ENCODE peak calls at places on chromosomes 5 and 9, in nine cellular contexts. C, Q, V, Y, R, W, B, A and N are unnamed samples.

GRCh38 chr5:176793736-176794135 is 16.6 kb upstream of the UNC5A start:
- DNase-seq in Q (no peak), R (no peak), A (no peak), B (no peak), V (no peak), C (no peak), Y (no peak), W (no peak), N (no peak)

GRCh38 chr9:68500457-68501158 is 40.1 kb downstream of the TMEM252 start:
- DNase-seq in R (peak), B (no peak), C (no peak), V (no peak), Y (peak), W (no peak), A (no peak), Q (no peak), N (no peak)

GRCh38 chr5:141714542-141715303 is 32.7 kb upstream of the ARAP3 start:
- DNase-seq in W (no peak), R (no peak), Q (peak), Y (no peak), B (no peak), C (no peak), A (no peak), V (peak), N (no peak)

GRCh38 chr5:131899686-131900085 is 45.8 kb downstream of the MEIKIN start:
- DNase-seq in Y (no peak), B (no peak), A (no peak), C (no peak), R (peak), Q (no peak), W (no peak), V (no peak), N (no peak)

GRCh38 chr5:87002485-87002884 is 265.2 kb upstream of the RASA1 start:
- DNase-seq in V (no peak), W (no peak), B (no peak), R (no peak), Q (peak), A (no peak), C (no peak), Y (no peak), N (no peak)

GRCh38 chr5:33332804-33333203 is 108.0 kb upstream of the TARS1 start:
- DNase-seq in Y (no peak), A (no peak), W (no peak), R (no peak), B (no peak), V (no peak), Q (no peak), C (no peak), N (no peak)

GRCh38 chr5:19886123-19886921 is 101.7 kb downstream of the CDH18 start:
- DNase-seq in V (no peak), C (no peak), A (no peak), Q (peak), B (no peak), R (peak), Y (peak), W (no peak), N (no peak)

GRCh38 chr5:20000416-20000815 is 12.4 kb upstream of the CDH18 start:
- DNase-seq in C (no peak), Q (no peak), B (no peak), R (no peak), Y (no peak), A (no peak), W (no peak), V (no peak), N (no peak)

GRCh38 chr9:74102702-74103101 is 394.4 kb upstream of the RORB start:
- DNase-seq in C (no peak), Q (no peak), V (no peak), R (no peak), A (no peak), Y (no peak), B (no peak), W (no peak), N (no peak)

GRCh38 chr5:147081256-147081872 is 153.5 kb upstream of the STK32A start:
- DNase-seq in V (no peak), B (no peak), Y (no peak), W (no peak), R (no peak), A (peak), C (no peak), Q (no peak), N (no peak)

GRCh38 chr5:90944116-90944515 is 385.5 kb downstream of the ADGRV1 start:
- DNase-seq in V (no peak), A (no peak), R (peak), C (no peak), B (no peak), W (no peak), Q (no peak), Y (no peak), N (no peak)

GRCh38 chr5:97907611-97908400 is 724.8 kb upstream of the RIOK2 start:
- DNase-seq in B (no peak), A (no peak), Q (no peak), R (no peak), Y (no peak), V (peak), C (no peak), W (no peak), N (no peak)

GRCh38 chr5:6117212-6117611 is 261.1 kb downstream of the MED10 start:
- DNase-seq in W (no peak), R (no peak), A (no peak), C (no peak), V (no peak), Y (no peak), Q (no peak), B (no peak), N (no peak)

GRCh38 chr5:65197899-65198776 is 283.6 kb downstream of the ADAMTS6 start:
- DNase-seq in C (no peak), W (no peak), Q (no peak), B (no peak), V (no peak), A (no peak), Y (no peak), R (no peak), N (no peak)

GRCh38 chr5:76986828-76987526 is 34.1 kb downstream of the CRHBP start:
- DNase-seq in W (no peak), R (no peak), Q (no peak), Y (no peak), C (no peak), V (peak), B (no peak), A (no peak), N (no peak)

GRCh38 chr5:14017904-14018303 is 73.4 kb upstream of the DNAH5 start:
- DNase-seq in W (no peak), R (no peak), V (no peak), B (no peak), Q (no peak), A (no peak), C (no peak), Y (no peak), N (no peak)

GRCh38 chr9:137064027-137064879 is 6.1 kb downstream of the SAPCD2 start:
- DNase-seq in C (peak), R (no peak), B (peak), Q (peak), A (peak), V (peak), Y (peak), W (peak), N (peak)

GRCh38 chr5:168382421-168382820 is 91.0 kb downstream of the WWC1 start:
- DNase-seq in Y (no peak), W (no peak), Q (no peak), C (no peak), V (no peak), R (no peak), A (no peak), B (no peak), N (no peak)

GRCh38 chr5:6432206-6432605 is 16.5 kb upstream of the UBE2QL1 start:
- DNase-seq in B (no peak), C (no peak), Q (no peak), R (no peak), A (no peak), W (no peak), Y (no peak), V (no peak), N (no peak)